ENCODE peak calls at places on chromosomes 4 and X, in five cellular contexts. V is PC-3, F is GM23248, Q is MM.1S, W is SK-N-SH. G is an unnamed sample. For H3K9me2, the result is how much of the 10 kb centered on the place peaks cover.

GRCh38 chr4:67465032-67465762 is 80.1 kb downstream of the CENPC start:
- DNase-seq in V (no peak), F (peak), Q (no peak), W (no peak), G (no peak)

GRCh38 chr4:183347586-183347985 is 25.4 kb upstream of the CLDN24 start:
- DNase-seq in V (no peak), F (peak), Q (no peak), W (no peak), G (no peak)

GRCh38 chrX:71998836-71999509 is 88.3 kb downstream of the NHSL2 start:
- DNase-seq in V (peak), F (peak), Q (peak), W (peak), G (peak)

GRCh38 chrX:85429066-85429465 is 49.6 kb upstream of the POF1B start:
- DNase-seq in V (no peak), F (no peak), Q (no peak), W (no peak), G (no peak)

GRCh38 chr4:22268350-22269025 is 247.4 kb downstream of the ADGRA3 start:
- DNase-seq in V (peak), F (no peak), Q (no peak), W (no peak), G (no peak)

GRCh38 chr4:142452132-142452855 is 393.8 kb downstream of the INPP4B start:
- DNase-seq in V (peak), F (peak), Q (no peak), W (no peak), G (no peak)

GRCh38 chrX:78555401-78555980 is 103.6 kb downstream of the RTL3 start:
- DNase-seq in V (peak), F (peak), Q (peak), W (no peak), G (peak)

GRCh38 chrX:13898084-13898483 is 81.2 kb upstream of the GPM6B start:
- DNase-seq in V (peak), F (peak), Q (peak), W (peak), G (peak)

GRCh38 chrX:23699636-23700194 is 32.4 kb downstream of the PRDX4 start:
- DNase-seq in V (no peak), F (peak), Q (no peak), W (no peak), G (no peak)

GRCh38 chr4:102726068-102726467 is 34.7 kb downstream of the MANBA start:
- DNase-seq in V (no peak), F (no peak), Q (no peak), W (no peak), G (no peak)

GRCh38 chr4:851701-852430 is 25.9 kb upstream of the CPLX1 start:
- DNase-seq in V (no peak), F (no peak), Q (no peak), W (no peak), G (no peak)

GRCh38 chr4:165326831-165327210 is 648 bp upstream of the MSMO1 start:
- DNase-seq in V (peak), F (peak), Q (peak), W (peak), G (peak)

GRCh38 chr4:117983541-117984451 is 50.5 kb upstream of the NDST3 start:
- DNase-seq in V (no peak), F (no peak), Q (no peak), W (no peak), G (no peak)
- H3K4me2 ChIP-seq in V (no peak), F (no peak), Q (no peak), W (no peak), G (no peak)

GRCh38 chrX:17519349-17519748 is 144.3 kb downstream of the NHS start:
- DNase-seq in V (no peak), F (peak), Q (no peak), W (no peak), G (no peak)
- H2AFZ ChIP-seq in V (no peak), F (no peak), Q (no peak), W (no peak), G (no peak)

GRCh38 chrX:136476501-136476900 is 11.2 kb upstream of the BRS3 start:
- DNase-seq in V (no peak), F (no peak), Q (no peak), W (no peak), G (no peak)
- H3K9me2 ChIP-seq in V (under half), F (under half), Q (under half), W (under half), G (under half)

GRCh38 chrX:107714196-107714811 is 61.3 kb downstream of the TSC22D3 start:
- DNase-seq in V (no peak), F (peak), Q (no peak), W (no peak), G (no peak)
- H3K4me2 ChIP-seq in V (no peak), F (no peak), Q (no peak), W (no peak), G (peak)

DNA sequence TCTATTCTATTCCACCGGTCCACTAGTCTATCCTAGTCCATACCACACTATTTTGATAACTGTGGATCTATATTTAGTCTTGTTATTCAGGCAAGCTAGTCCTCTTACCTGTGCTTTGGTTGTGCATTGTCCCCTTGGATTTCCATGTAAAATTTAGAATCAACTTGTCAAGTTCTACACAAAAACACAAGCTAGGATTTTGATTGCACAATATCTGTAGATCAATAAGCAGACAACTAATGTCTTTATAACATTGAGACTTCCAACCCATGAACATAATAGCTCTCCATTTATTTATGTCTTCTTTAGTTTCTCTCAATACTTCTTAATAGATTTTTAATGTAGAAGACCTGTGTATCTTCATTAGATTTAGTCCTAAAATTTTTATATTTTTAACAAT is 10.2 kb upstream of the BBS12 start:
- DNase-seq in V (no peak), F (no peak), Q (no peak), W (no peak), G (no peak)
- H2AFZ ChIP-seq in V (no peak), F (no peak), Q (no peak), W (no peak), G (no peak)

DNA sequence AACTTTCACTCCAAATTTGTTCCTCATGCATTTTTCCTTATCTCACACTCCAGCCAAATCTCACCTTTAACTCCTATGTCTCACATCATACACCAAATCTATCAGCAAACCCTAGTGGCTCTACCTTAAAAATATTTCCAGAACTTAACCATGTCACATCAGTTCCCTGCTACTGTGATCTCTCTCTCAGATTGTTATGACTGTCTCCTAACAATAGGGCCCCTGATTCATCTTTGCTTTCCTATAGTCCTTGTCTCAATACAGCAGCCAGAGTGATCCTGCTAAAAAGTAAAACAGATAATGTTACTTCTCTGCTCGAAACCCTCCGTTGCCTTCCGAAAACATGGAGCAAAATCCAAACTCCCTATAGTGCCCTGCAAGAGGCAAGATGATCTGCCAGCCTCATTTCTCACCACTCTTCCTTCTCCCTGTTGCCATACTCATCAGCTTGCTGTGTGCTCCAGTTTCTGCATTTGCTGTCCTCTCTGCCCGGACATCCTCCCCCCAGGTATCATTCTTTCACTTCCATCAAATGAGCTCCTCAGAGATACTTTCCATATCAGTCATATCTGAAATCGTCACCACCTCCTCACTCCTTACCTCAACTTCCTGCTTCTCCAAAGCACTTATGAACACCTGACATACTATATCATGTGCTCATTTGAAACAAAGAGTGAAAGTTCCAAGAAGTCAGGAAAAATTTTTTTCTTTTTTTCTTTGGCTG is 293.4 kb upstream of the NR3C2 start:
- DNase-seq in V (no peak), F (no peak), Q (no peak), W (no peak), G (no peak)
- H3K9me2 ChIP-seq in V (under half), F (under half), Q (under half), W (under half), G (under half)

G was measured in OCI-LY7.